ENCODE peak calls at places on chromosomes 4 and X, in four cellular contexts. A is activated T-cell treated with anti-CD3 and anti-CD28 coated beads for 48 hours, Y is LoVo, K is PC-3. B is an unnamed sample.

GRCh38 chr4:144611850-144612249 is 34.1 kb upstream of the HHIP start:
- DNase-seq in A (no peak), Y (no peak), K (peak), B (peak)

GRCh38 chr4:184861047-184861446 is 35.3 kb upstream of the ACSL1 start:
- DNase-seq in A (no peak), Y (no peak), K (no peak), B (no peak)

GRCh38 chr4:42954925-42955669 is 62.6 kb downstream of the GRXCR1 start:
- DNase-seq in A (no peak), Y (no peak), K (no peak), B (no peak)

GRCh38 chr4:70841951-70842350 is 2.3 kb upstream of the GRSF1 start:
- DNase-seq in A (no peak), Y (no peak), K (no peak), B (no peak)

GRCh38 chrX:19566359-19567141 is 51.2 kb upstream of the MAP3K15 start:
- DNase-seq in A (no peak), Y (no peak), K (no peak), B (no peak)

GRCh38 chr4:83342476-83342875 is 7.8 kb upstream of the HPSE start:
- DNase-seq in A (no peak), Y (no peak), K (no peak), B (no peak)

GRCh38 chrX:2642791-2643190 is 48.3 kb upstream of the CD99 start:
- DNase-seq in A (no peak), Y (no peak), K (no peak), B (no peak)

GRCh38 chr4:14446904-14447303 is 555.4 kb upstream of the CPEB2 start:
- DNase-seq in A (no peak), Y (no peak), K (no peak), B (peak)

GRCh38 chrX:94751611-94752010 is 1077.6 kb downstream of the FAM133A start:
- DNase-seq in A (no peak), Y (no peak), K (no peak), B (no peak)

B was measured in bronchial epithelial cell.